ENCODE peak calls at places on chromosomes 7 and 10, in seven cellular contexts. Y is psoas muscle, K is coronary artery, S is MM.1S, O is uterus, M is hepatocyte, U is left ventricle myocardium inferior. P is an unnamed sample.

GRCh38 chr7:27605689-27606269 is 56.9 kb downstream of the HIBADH start:
- DNase-seq in U (no peak), Y (no peak), O (no peak), K (no peak), M (peak), S (peak), P (no peak)

GRCh38 chr10:61186408-61186807 is 242.4 kb upstream of the RHOBTB1 start:
- DNase-seq in Y (no peak), U (no peak), K (no peak), S (no peak), M (no peak), O (no peak), P (no peak)

GRCh38 chr10:101752241-101752640 is 23.7 kb downstream of the FGF8 start:
- DNase-seq in S (no peak), O (no peak), M (no peak), U (no peak), Y (no peak), K (no peak), P (no peak)

GRCh38 chr10:90125966-90126600 is 424.7 kb downstream of the KIF20B start:
- DNase-seq in Y (no peak), S (no peak), K (no peak), O (no peak), M (no peak), U (no peak), P (peak)

GRCh38 chr10:107160866-107161265 is 3.6 kb downstream of the SORCS1 start:
- DNase-seq in O (no peak), U (no peak), S (no peak), M (no peak), Y (no peak), K (no peak), P (no peak)

GRCh38 chr10:111650088-111650487 is 533.5 kb downstream of the GPAM start:
- DNase-seq in S (no peak), Y (no peak), K (no peak), O (no peak), U (no peak), M (no peak), P (no peak)

GRCh38 chr7:98867271-98867701 is 2.5 kb downstream of the TMEM130 start:
- DNase-seq in K (no peak), M (no peak), O (no peak), U (no peak), Y (no peak), S (no peak), P (no peak)

GRCh38 chr7:91869661-91870060 is 10.8 kb downstream of the MTERF1 start:
- DNase-seq in Y (no peak), O (no peak), S (no peak), U (no peak), M (no peak), K (no peak), P (no peak)

GRCh38 chr10:101535949-101536348 is 52.1 kb downstream of the POLL start:
- DNase-seq in S (peak), K (no peak), O (no peak), Y (no peak), M (no peak), U (no peak), P (no peak)

GRCh38 chr10:129728905-129729540 is 235.1 kb downstream of the EBF3 start:
- DNase-seq in U (no peak), O (no peak), M (no peak), Y (no peak), S (no peak), K (peak), P (no peak)

GRCh38 chr10:921471-922414 is 9.8 kb downstream of the LARP4B start:
- DNase-seq in Y (no peak), O (no peak), S (no peak), M (no peak), U (no peak), K (no peak), P (no peak)

GRCh38 chr7:156943091-156944041 is 6.1 kb upstream of the NOM1 start:
- DNase-seq in U (no peak), S (no peak), Y (no peak), O (no peak), K (no peak), M (no peak), P (no peak)

GRCh38 chr7:121547341-121548092 is 151.4 kb upstream of the FAM3C start:
- DNase-seq in M (peak), S (peak), Y (no peak), K (no peak), O (no peak), U (no peak), P (no peak)

GRCh38 chr10:32210306-32211045 is 136.5 kb downstream of the EPC1 start:
- DNase-seq in Y (no peak), K (no peak), U (no peak), S (no peak), M (peak), O (no peak), P (no peak)

GRCh38 chr10:13839430-13839986 is 252.7 kb downstream of the PRPF18 start:
- DNase-seq in K (peak), U (peak), S (no peak), M (peak), O (no peak), Y (peak), P (no peak)

GRCh38 chr7:22377690-22378089 is 20.7 kb upstream of the RAPGEF5 start:
- DNase-seq in K (no peak), Y (no peak), S (no peak), O (no peak), U (no peak), M (no peak), P (no peak)

GRCh38 chr10:31769564-31769963 is 159.1 kb downstream of the ARHGAP12 start:
- DNase-seq in S (no peak), U (no peak), M (no peak), K (no peak), Y (no peak), O (no peak), P (no peak)

GRCh38 chr7:100861616-100861985 is 5.6 kb upstream of the TRIP6 start:
- DNase-seq in Y (no peak), K (no peak), M (no peak), S (no peak), U (no peak), O (no peak), P (no peak)

GRCh38 chr7:28957064-28957821 is 887 bp downstream of the TRIL start:
- DNase-seq in Y (peak), O (peak), S (no peak), K (no peak), M (peak), U (peak), P (no peak)
- H3K27ac ChIP-seq in Y (no peak), O (peak), S (no peak), K (peak), M (no peak), U (peak), P (no peak)

GRCh38 chr10:103638948-103639347 is 145.4 kb downstream of the NEURL1 start:
- DNase-seq in U (no peak), M (no peak), S (no peak), K (no peak), Y (no peak), O (no peak), P (no peak)
- H3K27ac ChIP-seq in U (peak), M (no peak), S (no peak), K (peak), Y (peak), O (peak), P (no peak)

GRCh38 chr10:78613132-78613531 is 455.6 kb upstream of the ZMIZ1 start:
- DNase-seq in M (no peak), S (no peak), U (no peak), O (no peak), K (no peak), Y (no peak), P (no peak)

GRCh38 chr10:78617633-78618032 is 451.1 kb upstream of the ZMIZ1 start:
- DNase-seq in S (no peak), U (no peak), K (no peak), O (peak), Y (no peak), M (peak), P (no peak)

GRCh38 chr10:78618050-78618449 is 450.7 kb upstream of the ZMIZ1 start:
- DNase-seq in K (no peak), S (no peak), M (no peak), Y (no peak), O (peak), U (no peak), P (no peak)

GRCh38 chr10:78614744-78615143 is 454.0 kb upstream of the ZMIZ1 start:
- DNase-seq in O (no peak), M (no peak), U (no peak), Y (no peak), S (no peak), K (peak), P (no peak)

DNA sequence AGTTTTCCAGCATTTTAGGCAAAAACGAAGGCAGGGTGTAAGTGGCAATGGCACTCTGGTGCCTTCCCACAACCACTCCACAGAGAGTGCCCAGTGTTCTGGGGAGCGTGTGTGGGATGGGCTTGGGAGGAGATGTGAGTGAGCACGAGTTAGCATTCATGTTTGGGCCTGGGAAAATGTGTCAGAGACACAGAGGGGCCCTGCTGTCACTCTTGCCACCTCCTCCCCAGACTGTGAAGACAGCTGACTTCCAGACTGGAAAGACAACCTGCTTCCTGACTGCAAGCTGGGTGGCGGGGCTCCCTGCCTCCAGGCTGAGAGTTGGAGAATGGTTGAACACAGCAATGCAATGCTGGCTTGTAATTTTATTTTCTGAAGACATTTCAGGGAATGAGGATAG is 454.5 kb upstream of the ZMIZ1 start:
- DNase-seq in M (no peak), K (peak), O (no peak), S (no peak), U (no peak), Y (no peak), P (no peak)
- H3K27ac ChIP-seq in M (no peak), K (no peak), O (no peak), S (no peak), U (no peak), Y (no peak), P (no peak)

DNA sequence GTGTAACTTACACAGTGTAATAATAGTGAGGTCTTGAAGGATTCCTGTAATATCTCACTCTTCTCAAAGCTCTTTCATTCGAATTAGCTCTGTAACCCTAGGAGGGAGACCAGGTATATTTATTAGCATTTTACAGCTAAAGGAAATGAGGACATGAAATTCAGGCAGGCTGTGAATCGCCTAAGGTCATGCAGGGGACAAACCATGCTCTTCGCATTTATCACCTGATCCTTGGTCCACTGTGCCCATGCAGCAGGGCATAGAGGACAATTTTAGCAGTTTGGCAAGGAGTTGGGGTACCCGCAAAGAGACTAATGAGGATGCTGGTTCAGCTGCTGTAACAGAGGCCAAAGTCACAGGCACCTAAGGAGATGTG is 14.8 kb upstream of the LAMB1 start:
- DNase-seq in S (no peak), O (no peak), M (no peak), U (no peak), K (no peak), Y (no peak), P (no peak)
- H3K27ac ChIP-seq in S (no peak), O (no peak), M (no peak), U (no peak), K (no peak), Y (no peak), P (no peak)

GRCh38 chr7:50376056-50376455 is 71.5 kb downstream of the IKZF1 start:
- DNase-seq in M (no peak), K (no peak), O (no peak), U (no peak), Y (no peak), S (no peak), P (no peak)

GRCh38 chr7:50382455-50382854 is 67.7 kb downstream of the FIGNL1 start:
- DNase-seq in Y (no peak), M (no peak), U (no peak), K (no peak), S (no peak), O (no peak), P (no peak)

GRCh38 chr7:50379082-50379481 is 71.1 kb downstream of the FIGNL1 start:
- DNase-seq in U (no peak), K (no peak), Y (no peak), O (no peak), S (no peak), M (peak), P (no peak)

GRCh38 chr7:50377356-50377755 is 72.8 kb downstream of the FIGNL1 start:
- DNase-seq in U (no peak), K (no peak), O (no peak), M (no peak), S (no peak), Y (no peak), P (no peak)

GRCh38 chr7:50379539-50379938 is 70.6 kb downstream of the FIGNL1 start:
- DNase-seq in U (no peak), O (no peak), M (no peak), S (no peak), Y (no peak), K (no peak), P (no peak)
- H3K27ac ChIP-seq in U (no peak), O (no peak), M (no peak), S (no peak), Y (no peak), K (no peak), P (no peak)

DNA sequence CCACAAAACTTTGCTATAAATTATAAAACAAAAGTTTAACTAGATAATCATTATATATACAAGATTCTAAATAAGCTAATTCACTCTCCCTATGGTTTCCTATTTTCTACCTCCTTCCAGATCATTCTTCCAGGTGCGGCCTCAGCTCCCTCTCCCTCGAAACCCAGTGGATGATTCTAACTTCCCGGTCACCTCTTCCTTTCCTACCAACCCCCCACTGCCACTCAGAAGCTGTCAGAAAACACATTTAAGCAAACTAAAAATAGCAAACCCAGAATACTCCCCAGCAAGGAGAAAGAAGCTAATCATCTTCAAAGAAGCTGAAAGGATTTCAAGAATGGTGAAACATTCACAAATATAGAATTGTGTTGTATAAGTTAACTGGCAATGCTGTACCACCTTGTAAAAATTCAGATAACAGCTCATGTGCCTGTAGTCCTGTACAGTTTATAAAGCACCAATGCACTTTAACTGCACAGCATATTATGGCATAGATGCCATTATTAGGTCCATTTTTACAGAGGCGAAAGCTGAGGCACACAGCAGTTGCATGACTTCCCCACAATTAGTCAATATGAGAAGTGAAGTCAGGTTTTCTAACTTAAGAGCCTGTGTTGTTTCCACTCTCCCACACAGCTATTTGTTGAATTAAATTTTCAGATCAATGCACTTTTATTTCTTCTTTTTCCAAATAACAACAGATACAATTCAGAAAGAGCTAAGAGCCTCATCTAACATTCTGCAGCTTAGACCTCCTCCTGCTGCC is 13.7 kb upstream of the DNTT start:
- DNase-seq in U (no peak), Y (no peak), O (no peak), K (no peak), M (no peak), S (no peak), P (no peak)
- H3K27ac ChIP-seq in U (no peak), Y (no peak), O (no peak), K (no peak), M (no peak), S (peak), P (no peak)